ENCODE peak calls at places on chromosomes 7 and 10, in four cellular contexts. J is PC-3, G is colonic mucosa, W is WERI-Rb-1. T is an unnamed sample.

GRCh38 chr10:4352566-4352961 is 473.4 kb upstream of the AKR1E2 start:
- DNase-seq in G (no peak), W (no peak), J (no peak), T (no peak)

GRCh38 chr10:99429521-99430095 is 816 bp downstream of the GOT1 start:
- DNase-seq in W (no peak), J (no peak), G (no peak), T (no peak)

GRCh38 chr7:140229591-140230516 is 53.1 kb upstream of the KDM7A start:
- DNase-seq in W (no peak), G (peak), J (no peak), T (peak)

GRCh38 chr7:91348686-91349085 is 84.5 kb downstream of the FZD1 start:
- DNase-seq in G (no peak), J (no peak), W (no peak), T (no peak)

GRCh38 chr10:75049316-75050285 is 61.9 kb upstream of the SAMD8 start:
- DNase-seq in J (no peak), W (no peak), G (no peak), T (peak)

GRCh38 chr7:104397442-104397841 is 69.0 kb downstream of the LHFPL3 start:
- DNase-seq in W (no peak), G (no peak), J (no peak), T (no peak)

GRCh38 chr10:15461353-15462108 is 90.4 kb upstream of the FAM171A1 start:
- DNase-seq in G (peak), J (peak), W (peak), T (no peak)

GRCh38 chr7:100965723-100966541 is 3.4 kb upstream of the MUC12 start:
- DNase-seq in G (peak), W (peak), J (peak), T (peak)

GRCh38 chr7:44098092-44099068 is 5.8 kb upstream of the AEBP1 start:
- DNase-seq in W (no peak), G (no peak), J (no peak), T (no peak)

GRCh38 chr7:30848121-30848855 is 63.4 kb upstream of the AQP1 start:
- DNase-seq in J (no peak), W (no peak), G (no peak), T (no peak)

GRCh38 chr7:30844483-30844874 is 67.2 kb upstream of the AQP1 start:
- DNase-seq in J (no peak), W (no peak), G (no peak), T (no peak)

GRCh38 chr7:30844916-30845315 is 66.7 kb upstream of the AQP1 start:
- DNase-seq in J (no peak), W (no peak), G (no peak), T (no peak)

GRCh38 chr7:30845426-30846135 is 66.1 kb upstream of the AQP1 start:
- DNase-seq in W (no peak), J (peak), G (no peak), T (no peak)

GRCh38 chr7:30846378-30846777 is 65.3 kb upstream of the AQP1 start:
- DNase-seq in W (no peak), G (peak), J (peak), T (no peak)
- H3K27ac ChIP-seq in W (no peak), G (no peak), J (peak), T (no peak)

DNA sequence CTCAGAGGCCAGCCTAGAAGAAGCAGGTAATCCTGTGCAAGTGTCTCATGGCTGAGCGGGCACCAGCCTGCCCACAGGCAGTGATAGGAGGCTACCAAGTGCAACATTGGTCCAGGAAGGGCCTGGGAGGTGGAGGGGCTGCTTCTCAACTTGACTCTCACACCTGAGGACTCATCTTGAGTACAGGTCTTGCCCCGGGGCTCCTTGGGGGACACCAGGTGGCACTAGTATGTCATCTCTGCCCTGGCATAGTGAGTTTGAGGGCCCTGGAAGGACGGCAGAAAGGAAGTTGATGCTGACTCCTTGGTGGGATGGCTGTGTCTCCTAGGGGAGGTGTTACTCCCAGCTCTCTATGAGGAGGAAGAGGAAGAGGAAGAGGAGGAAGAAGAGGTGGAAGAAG is 2.3 kb downstream of the CCDC136 start:
- DNase-seq in G (no peak), W (no peak), J (peak), T (no peak)
- TF ChIP-seq CTCF in G (no peak), W (peak), J (peak), T (no peak)

GRCh38 chr10:60123172-60123571 is 216.8 kb upstream of the CCDC6 start:
- DNase-seq in J (peak), W (no peak), G (no peak), T (no peak)
- H3K27ac ChIP-seq in J (peak), W (no peak), G (no peak), T (no peak)

GRCh38 chr10:90591629-90592028 is 266.2 kb downstream of the HTR7 start:
- DNase-seq in W (no peak), J (no peak), G (no peak), T (no peak)

GRCh38 chr10:90588222-90588621 is 269.6 kb downstream of the HTR7 start:
- DNase-seq in W (no peak), J (no peak), G (no peak), T (no peak)

GRCh38 chr10:90587561-90587960 is 270.3 kb downstream of the HTR7 start:
- DNase-seq in W (no peak), G (no peak), J (no peak), T (no peak)

GRCh38 chr10:90589825-90590224 is 268.0 kb downstream of the HTR7 start:
- DNase-seq in J (no peak), W (no peak), G (no peak), T (no peak)

GRCh38 chr10:90592903-90593302 is 264.9 kb downstream of the HTR7 start:
- DNase-seq in J (peak), W (peak), G (no peak), T (peak)
- TF ChIP-seq CTCF in J (peak), W (peak), G (no peak), T (peak)

GRCh38 chr10:11165591-11166543 is 148.2 kb downstream of the CELF2 start:
- DNase-seq in W (no peak), G (peak), J (no peak), T (peak)
- H3K27ac ChIP-seq in W (no peak), G (peak), J (no peak), T (peak)

GRCh38 chr10:124387078-124387874 is 31.4 kb downstream of the OAT start:
- DNase-seq in J (no peak), G (no peak), W (no peak), T (no peak)
- TF ChIP-seq CTCF in J (no peak), G (no peak), W (peak), T (peak)

GRCh38 chr10:20855398-20856038 is 41.6 kb downstream of the NEBL start:
- DNase-seq in J (peak), W (no peak), G (no peak), T (peak)
- H3K27ac ChIP-seq in J (no peak), W (no peak), G (no peak), T (no peak)

DNA sequence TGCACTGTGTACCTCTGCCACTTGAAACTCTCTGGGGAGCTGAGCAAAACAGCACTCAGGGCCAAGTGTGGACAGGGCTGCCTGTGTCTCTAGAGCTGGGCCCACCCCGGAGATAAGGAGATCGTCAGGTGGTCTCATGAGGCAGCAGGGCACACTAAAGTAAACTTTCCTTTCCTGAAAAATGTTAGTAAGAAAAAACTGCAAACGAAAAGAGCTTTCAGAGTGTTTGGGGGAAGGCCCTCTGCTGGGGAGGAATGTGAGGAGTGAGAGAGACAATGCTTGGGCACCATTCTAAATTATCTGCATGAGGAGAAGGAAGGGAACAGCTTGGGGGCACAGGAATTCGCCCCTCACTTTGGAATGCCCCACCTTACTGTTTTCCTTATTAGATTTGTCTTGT is 127.7 kb downstream of the ATXN7L1 start:
- DNase-seq in J (no peak), W (no peak), G (no peak), T (peak)
- TF ChIP-seq CTCF in J (peak), W (no peak), G (no peak), T (peak)

GRCh38 chr7:121101621-121102020 is 113.1 kb downstream of the CPED1 start:
- DNase-seq in G (no peak), W (no peak), J (no peak), T (no peak)

GRCh38 chr7:121103579-121103978 is 115.1 kb downstream of the CPED1 start:
- DNase-seq in W (no peak), G (no peak), J (no peak), T (no peak)

GRCh38 chr7:121101083-121101482 is 112.6 kb downstream of the CPED1 start:
- DNase-seq in J (no peak), G (no peak), W (no peak), T (no peak)

GRCh38 chr7:121103091-121103490 is 114.6 kb downstream of the CPED1 start:
- DNase-seq in J (no peak), G (no peak), W (no peak), T (no peak)

GRCh38 chr7:121102619-121103018 is 114.1 kb downstream of the CPED1 start:
- DNase-seq in G (no peak), J (peak), W (no peak), T (peak)
- H3K27ac ChIP-seq in G (no peak), J (peak), W (no peak), T (no peak)